ENCODE peak calls at places on chromosomes 1 and 21, in seven cellular contexts. U, E, T, C, I, V and D are unnamed samples.

GRCh38 chr1:110538082-110538481 is 19.1 kb upstream of the KCNA10 start:
- DNase-seq in U (no peak), E (no peak), T (no peak), C (no peak), I (no peak), V (peak; percentile 39), D (no peak)

GRCh38 chr1:84019217-84019616 is 20.3 kb upstream of the TTLL7 start:
- DNase-seq in U (no peak), E (no peak), T (no peak), C (no peak), I (no peak), V (no peak), D (no peak)

GRCh38 chr21:26077523-26077922 is 93.0 kb downstream of the APP start:
- DNase-seq in U (no peak), E (no peak), T (no peak), C (no peak), I (no peak), V (no peak), D (no peak)

GRCh38 chr1:236089046-236089773 is 24.3 kb upstream of the NID1 start:
- DNase-seq in U (no peak), E (no peak), T (no peak), C (no peak), I (peak; percentile 59), V (no peak), D (no peak)

GRCh38 chr1:192766876-192767275 is 42.0 kb upstream of the RGS2 start:
- DNase-seq in U (no peak), E (no peak), T (no peak), C (no peak), I (no peak), V (no peak), D (no peak)

GRCh38 chr21:26444646-26445045 is 128.4 kb downstream of the CYYR1 start:
- DNase-seq in U (no peak), E (no peak), T (no peak), C (no peak), I (no peak), V (no peak), D (no peak)

GRCh38 chr1:21775985-21776562 is 6.9 kb downstream of the USP48 start:
- DNase-seq in U (no peak), E (no peak), T (no peak), C (no peak), I (peak; percentile 14), V (no peak), D (no peak)

GRCh38 chr21:40660461-40660860 is 186.5 kb downstream of the DSCAM start:
- DNase-seq in U (no peak), E (no peak), T (no peak), C (no peak), I (no peak), V (no peak), D (no peak)

GRCh38 chr1:97883823-97884222 is 37.0 kb downstream of the DPYD start:
- DNase-seq in U (no peak), E (no peak), T (no peak), C (no peak), I (no peak), V (no peak), D (no peak)

GRCh38 chr1:153343040-153343681 is 5.5 kb downstream of the PGLYRP4 start:
- DNase-seq in U (no peak), E (no peak), T (no peak), C (no peak), I (no peak), V (no peak), D (no peak)

GRCh38 chr1:61640531-61641125 is 84.3 kb downstream of the TM2D1 start:
- DNase-seq in U (peak; percentile 22), E (no peak), T (peak; percentile 83), C (no peak), I (peak; percentile 31), V (no peak), D (peak; percentile 77)

GRCh38 chr1:171257207-171258052 is 9.1 kb downstream of the FMO1 start:
- DNase-seq in U (no peak), E (no peak), T (no peak), C (no peak), I (peak; percentile 88), V (no peak), D (no peak)

GRCh38 chr1:30185809-30186208 is 537.6 kb downstream of the MATN1 start:
- DNase-seq in U (no peak), E (peak; percentile 50), T (no peak), C (no peak), I (no peak), V (no peak), D (no peak)

GRCh38 chr1:8702121-8702520 is 115.3 kb downstream of the RERE start:
- DNase-seq in U (no peak), E (no peak), T (no peak), C (no peak), I (peak; percentile 38), V (no peak), D (peak; percentile 70)

GRCh38 chr1:15966081-15966955 is 9.6 kb downstream of the ZBTB17 start:
- DNase-seq in U (no peak), E (no peak), T (no peak), C (peak; percentile 28), I (peak; percentile 78), V (peak; percentile 28), D (no peak)

GRCh38 chr1:204516180-204516879 is at the start of gene MDM4:
- DNase-seq in U (peak; percentile 97), E (peak; percentile 92), T (peak; percentile 98), C (peak; percentile 83), I (peak; percentile 96), V (peak; percentile 91), D (peak; percentile 97)

GRCh38 chr21:16330340-16331319 is 600.8 kb downstream of the USP25 start:
- DNase-seq in U (peak; percentile 57), E (no peak), T (peak; percentile 77), C (no peak), I (peak; percentile 89), V (peak; percentile 27), D (peak; percentile 68)

GRCh38 chr21:21673959-21674358 is 675.8 kb downstream of the NCAM2 start:
- DNase-seq in U (no peak), E (no peak), T (no peak), C (no peak), I (no peak), V (no peak), D (no peak)

GRCh38 chr1:53087332-53088285 is 25.6 kb downstream of the PODN start:
- DNase-seq in U (no peak), E (no peak), T (no peak), C (no peak), I (no peak), V (no peak), D (no peak)

GRCh38 chr1:104648269-104648691 is 898.6 kb downstream of the AMY1C start:
- DNase-seq in U (no peak), E (no peak), T (peak; percentile 32), C (no peak), I (no peak), V (no peak), D (peak; percentile 82)

GRCh38 chr1:152906023-152906565 is 2.3 kb upstream of the IVL start:
- DNase-seq in U (no peak), E (no peak), T (no peak), C (no peak), I (peak; percentile 78), V (no peak), D (no peak)

GRCh38 chr1:96365596-96365995 is 356.0 kb upstream of the PTBP2 start:
- DNase-seq in U (no peak), E (no peak), T (no peak), C (no peak), I (peak; percentile 58), V (no peak), D (no peak)

GRCh38 chr1:232600430-232601258 is 29.3 kb downstream of the SIPA1L2 start:
- DNase-seq in U (peak; percentile 69), E (no peak), T (no peak), C (no peak), I (no peak), V (no peak), D (no peak)

GRCh38 chr1:8939362-8939995 is 6.2 kb upstream of the CA6 start:
- DNase-seq in U (no peak), E (no peak), T (no peak), C (no peak), I (peak; percentile 56), V (no peak), D (no peak)

GRCh38 chr1:207866471-207867135 is 44.3 kb downstream of the CD34 start:
- DNase-seq in U (no peak), E (no peak), T (no peak), C (no peak), I (peak; percentile 66), V (peak; percentile 68), D (no peak)

GRCh38 chr1:191641420-191642215 is 516.6 kb upstream of the RGS18 start:
- DNase-seq in U (no peak), E (no peak), T (no peak), C (no peak), I (peak; percentile 61), V (no peak), D (no peak)